ENCODE peak calls at places on chromosomes 7 and 10, in eight cellular contexts. I is prostate gland; P is activated CD8-positive, alpha-beta memory T cell treated with anti-CD3 and anti-CD28 coated beads, Interleukin-2, amount 50 U/mL, for 4 hours; E is NCI-H2171 treated with DMSO at 0.1 percent for 48 hours; F is omental fat pad; W is choroid plexus epithelial cell; R is M059J; H is H54. O is an unnamed sample.

GRCh38 chr10:14153570-14154055 is 177.1 kb downstream of the FRMD4A start:
- DNase-seq in I (no peak), P (no peak), E (peak; percentile 89), F (no peak), W (peak; percentile 62), R (no peak), H (no peak), O (peak; percentile 74)

GRCh38 chr7:150405584-150406310 is 26.6 kb downstream of the ZNF775 start:
- DNase-seq in I (no peak), P (peak; percentile 20), E (no peak), F (no peak), W (peak; percentile 51), R (peak; percentile 26), H (no peak), O (peak; percentile 77)

GRCh38 chr7:120583835-120584586 is 273.9 kb downstream of the TSPAN12 start:
- DNase-seq in I (no peak), P (no peak), E (peak; percentile 13), F (no peak), W (peak; percentile 96), R (peak; percentile 46), H (peak; percentile 23), O (peak; percentile 52)

GRCh38 chr10:114876602-114877300 is 55.2 kb downstream of the FHIP2A start:
- DNase-seq in I (peak; percentile 29), P (peak; percentile 17), E (peak; percentile 1), F (no peak), W (peak; percentile 82), R (peak; percentile 78), H (peak; percentile 68), O (peak; percentile 79)

GRCh38 chr10:78231930-78232329 is 198.3 kb downstream of the RPS24 start:
- DNase-seq in I (no peak), P (no peak), E (no peak), F (no peak), W (peak; percentile 52), R (no peak), H (no peak), O (no peak)

GRCh38 chr10:86648706-86649426 is 5.5 kb upstream of the OPN4 start:
- DNase-seq in I (peak; percentile 28), P (no peak), E (peak; percentile 51), F (peak; percentile 30), W (peak; percentile 51), R (peak; percentile 98), H (peak; percentile 94), O (peak; percentile 89)

GRCh38 chr7:27133409-27134157 is 3.0 kb upstream of the HOXA4 start:
- DNase-seq in I (no peak), P (no peak), E (no peak), F (peak; percentile 20), W (no peak), R (no peak), H (no peak), O (peak; percentile 30)

GRCh38 chr7:27162930-27163775 is 2.2 kb downstream of the HOXA9 start:
- DNase-seq in I (no peak), P (peak; percentile 2), E (no peak), F (no peak), W (no peak), R (peak; percentile 40), H (no peak), O (no peak)

GRCh38 chr10:103111918-103112877 is 80.9 kb downstream of the NT5C2 start:
- DNase-seq in I (no peak), P (no peak), E (no peak), F (no peak), W (no peak), R (no peak), H (no peak), O (no peak)

GRCh38 chr10:86963341-86963919 is 4.9 kb upstream of the ADIRF start:
- DNase-seq in I (no peak), P (no peak), E (no peak), F (no peak), W (no peak), R (no peak), H (no peak), O (no peak)

GRCh38 chr10:133154996-133155778 is 4.8 kb upstream of the KNDC1 start:
- DNase-seq in I (no peak), P (no peak), E (no peak), F (peak; percentile 14), W (no peak), R (no peak), H (no peak), O (no peak)

GRCh38 chr7:46764100-46764941 is 817.6 kb downstream of the TNS3 start:
- DNase-seq in I (peak; percentile 11), P (no peak), E (no peak), F (no peak), W (peak; percentile 90), R (peak; percentile 99), H (peak; percentile 64), O (no peak)

GRCh38 chr10:43759216-43759615 is 110.5 kb upstream of the ZNF32 start:
- DNase-seq in I (no peak), P (no peak), E (no peak), F (no peak), W (no peak), R (no peak), H (no peak), O (no peak)

GRCh38 chr7:116588225-116588624 is 63.4 kb downstream of the CAV1 start:
- DNase-seq in I (no peak), P (no peak), E (no peak), F (no peak), W (peak; percentile 77), R (peak; percentile 95), H (no peak), O (no peak)

GRCh38 chr10:71440506-71441035 is 43.9 kb downstream of the CDH23 start:
- DNase-seq in I (no peak), P (no peak), E (no peak), F (no peak), W (no peak), R (no peak), H (no peak), O (peak; percentile 9)

GRCh38 chr10:46222364-46222935 is 64.3 kb upstream of the ANTXRL start:
- DNase-seq in I (no peak), P (no peak), E (no peak), F (no peak), W (peak; percentile 59), R (no peak), H (no peak), O (no peak)

GRCh38 chr10:103281753-103282152 is 4.8 kb downstream of the INA start:
- DNase-seq in I (no peak), P (no peak), E (peak; percentile 87), F (no peak), W (peak; percentile 21), R (no peak), H (no peak), O (peak; percentile 91)

GRCh38 chr7:112023786-112024185 is 182.4 kb downstream of the DOCK4 start:
- DNase-seq in I (no peak), P (no peak), E (no peak), F (no peak), W (no peak), R (no peak), H (no peak), O (no peak)

GRCh38 chr7:139838276-139838675 is 9.2 kb downstream of the TBXAS1 start:
- DNase-seq in I (no peak), P (no peak), E (no peak), F (no peak), W (no peak), R (no peak), H (no peak), O (no peak)

GRCh38 chr7:121329460-121330052 is 756 bp downstream of the WNT16 start:
- DNase-seq in I (no peak), P (no peak), E (peak; percentile 66), F (no peak), W (peak; percentile 37), R (peak; percentile 64), H (no peak), O (peak; percentile 87)

GRCh38 chr7:23373151-23374004 is 74.2 kb downstream of the MALSU1 start:
- DNase-seq in I (no peak), P (peak; percentile 45), E (peak; percentile 55), F (no peak), W (no peak), R (peak; percentile 55), H (no peak), O (peak; percentile 91)

GRCh38 chr10:33229252-33229943 is 105.1 kb downstream of the NRP1 start:
- DNase-seq in I (no peak), P (no peak), E (no peak), F (no peak), W (peak; percentile 62), R (peak; percentile 61), H (no peak), O (peak; percentile 2)

GRCh38 chr10:62577666-62578291 is 203.6 kb downstream of the ZNF365 start:
- DNase-seq in I (no peak), P (no peak), E (no peak), F (no peak), W (peak; percentile 58), R (peak; percentile 60), H (no peak), O (no peak)

GRCh38 chr10:72088879-72089585 is 681 bp upstream of the SPOCK2 start:
- DNase-seq in I (no peak), P (peak; percentile 53), E (peak; percentile 35), F (no peak), W (peak; percentile 41), R (no peak), H (no peak), O (peak; percentile 94)

O was measured in NCI-H69.